ENCODE peak calls at places on chromosome 1, in ten cellular contexts. L is NCI-H1105 treated with DMSO at 0.1 percent for 48 hours; G is T-helper 2 cell; P is globus pallidus; Y is heart right ventricle; U is activated T-cell treated with anti-CD3 and anti-CD28 coated beads for 24 hours; Z is ureter; H is naive thymus-derived CD4-positive, alpha-beta T cell; W is HS-5; D is T-helper 9 cell. Q is an unnamed sample.

GRCh38 chr1:96834986-96835385 is 113.4 kb downstream of the PTBP2 start:
- DNase-seq in L (no peak), G (no peak), P (no peak), Y (no peak), U (no peak), Z (no peak), H (no peak), W (no peak), D (no peak), Q (no peak)

GRCh38 chr1:54812801-54813478 is 11.8 kb upstream of the TTC22 start:
- DNase-seq in L (no peak), G (no peak), P (no peak), Y (no peak), U (no peak), Z (peak; percentile 29), H (no peak), W (no peak), D (no peak), Q (no peak)

GRCh38 chr1:148307583-148308185 is 155.6 kb upstream of the NBPF11 start:
- DNase-seq in L (no peak), G (no peak), P (peak; percentile 35), Y (no peak), U (no peak), Z (no peak), H (no peak), W (no peak), D (no peak), Q (no peak)

GRCh38 chr1:24525606-24526005 is 23.0 kb downstream of the RCAN3 start:
- DNase-seq in L (no peak), G (no peak), P (no peak), Y (no peak), U (no peak), Z (no peak), H (no peak), W (no peak), D (no peak), Q (no peak)

GRCh38 chr1:14140800-14141526 is 441.0 kb downstream of the PRDM2 start:
- DNase-seq in L (peak; percentile 20), G (no peak), P (peak; percentile 52), Y (peak; percentile 75), U (no peak), Z (no peak), H (no peak), W (no peak), D (no peak), Q (no peak)

GRCh38 chr1:29453502-29454240 is 217.3 kb downstream of the PTPRU start:
- DNase-seq in L (no peak), G (no peak), P (peak; percentile 1), Y (no peak), U (no peak), Z (no peak), H (peak; percentile 5), W (peak; percentile 2), D (no peak), Q (peak; percentile 72)

GRCh38 chr1:8281843-8282509 is 35.9 kb upstream of the SLC45A1 start:
- DNase-seq in L (no peak), G (no peak), P (no peak), Y (peak; percentile 23), U (no peak), Z (no peak), H (no peak), W (no peak), D (no peak), Q (no peak)

GRCh38 chr1:17094664-17095063 is 24.6 kb downstream of the PADI2 start:
- DNase-seq in L (no peak), G (no peak), P (no peak), Y (no peak), U (no peak), Z (no peak), H (no peak), W (no peak), D (no peak), Q (no peak)

GRCh38 chr1:248858096-248858890 is 592 bp downstream of the ZNF692 start:
- DNase-seq in L (peak; percentile 33), G (no peak), P (peak; percentile 37), Y (peak; percentile 69), U (no peak), Z (peak; percentile 83), H (no peak), W (no peak), D (no peak), Q (peak; percentile 79)

GRCh38 chr1:77175230-77175844 is 43.9 kb downstream of the PIGK start:
- DNase-seq in L (no peak), G (no peak), P (no peak), Y (no peak), U (no peak), Z (no peak), H (no peak), W (peak; percentile 4), D (no peak), Q (peak; percentile 17)

GRCh38 chr1:9449106-9449627 is 90.1 kb upstream of the SLC25A33 start:
- DNase-seq in L (no peak), G (no peak), P (no peak), Y (no peak), U (no peak), Z (no peak), H (no peak), W (no peak), D (no peak), Q (no peak)

GRCh38 chr1:33088119-33088906 is 7.4 kb downstream of the AZIN2 start:
- DNase-seq in L (no peak), G (no peak), P (no peak), Y (no peak), U (no peak), Z (no peak), H (no peak), W (no peak), D (no peak), Q (no peak)

GRCh38 chr1:176073524-176074157 is 133.4 kb downstream of the COP1 start:
- DNase-seq in L (peak; percentile 64), G (no peak), P (peak; percentile 75), Y (no peak), U (peak; percentile 14), Z (no peak), H (peak; percentile 18), W (peak; percentile 20), D (peak; percentile 3), Q (peak; percentile 83)

GRCh38 chr1:168504064-168504837 is 39.5 kb downstream of the XCL2 start:
- DNase-seq in L (no peak), G (no peak), P (peak; percentile 35), Y (no peak), U (no peak), Z (no peak), H (no peak), W (peak; percentile 54), D (no peak), Q (no peak)

GRCh38 chr1:168202941-168203654 is 22.7 kb upstream of the SFT2D2 start:
- DNase-seq in L (no peak), G (no peak), P (no peak), Y (no peak), U (no peak), Z (no peak), H (no peak), W (no peak), D (no peak), Q (no peak)

GRCh38 chr1:1959840-1960479 is 40.9 kb upstream of the TMEM52 start:
- DNase-seq in L (peak; percentile 87), G (no peak), P (peak; percentile 20), Y (peak; percentile 88), U (peak; percentile 64), Z (peak; percentile 75), H (peak; percentile 43), W (no peak), D (peak; percentile 42), Q (peak; percentile 84)

GRCh38 chr1:77889671-77890070 is 1.2 kb downstream of the NEXN start:
- DNase-seq in L (no peak), G (no peak), P (no peak), Y (no peak), U (no peak), Z (no peak), H (no peak), W (peak; percentile 80), D (no peak), Q (no peak)

GRCh38 chr1:185556551-185556950 is 177.6 kb upstream of the HMCN1 start:
- DNase-seq in L (no peak), G (no peak), P (no peak), Y (no peak), U (no peak), Z (no peak), H (no peak), W (no peak), D (no peak), Q (no peak)

Q was measured in NCI-H69.